ENCODE peak calls at places on chromosomes 1 and 21, in nine cellular contexts. N, H, O, K, Z, C, Y, V and F are unnamed samples.

GRCh38 chr1:79259390-79260336 is 253.1 kb upstream of the ADGRL4 start:
- DNase-seq in N (no peak), H (no peak), O (no peak), K (no peak), Z (peak; percentile 29), C (no peak), Y (no peak), V (peak; percentile 67), F (no peak)

GRCh38 chr1:155226188-155226909 is 17.9 kb downstream of the MTX1 start:
- DNase-seq in N (peak; percentile 63), H (peak; percentile 96), O (peak; percentile 84), K (peak; percentile 69), Z (peak; percentile 81), C (peak; percentile 94), Y (peak; percentile 84), V (peak; percentile 87), F (peak; percentile 62)

GRCh38 chr1:155910621-155911121 is 478 bp downstream of the RIT1 start:
- DNase-seq in N (peak; percentile 33), H (no peak), O (peak; percentile 9), K (no peak), Z (peak; percentile 56), C (no peak), Y (peak; percentile 29), V (peak; percentile 37), F (no peak)

GRCh38 chr1:196152086-196152485 is 456.2 kb downstream of the KCNT2 start:
- DNase-seq in N (no peak), H (no peak), O (no peak), K (no peak), Z (peak; percentile 6), C (no peak), Y (peak; percentile 35), V (no peak), F (no peak)

GRCh38 chr1:194802572-194802971 is 1616.2 kb upstream of the B3GALT2 start:
- DNase-seq in N (no peak), H (no peak), O (no peak), K (no peak), Z (no peak), C (no peak), Y (no peak), V (no peak), F (no peak)

GRCh38 chr1:230735447-230735846 is 11.7 kb upstream of the CAPN9 start:
- DNase-seq in N (no peak), H (no peak), O (no peak), K (no peak), Z (peak; percentile 81), C (no peak), Y (peak; percentile 46), V (no peak), F (no peak)

GRCh38 chr1:246108278-246108925 is 398.7 kb downstream of the SMYD3 start:
- DNase-seq in N (no peak), H (no peak), O (no peak), K (no peak), Z (peak; percentile 8), C (no peak), Y (no peak), V (no peak), F (no peak)

GRCh38 chr1:2021550-2021949 is 2.4 kb downstream of the GABRD start:
- DNase-seq in N (no peak), H (no peak), O (no peak), K (no peak), Z (no peak), C (no peak), Y (no peak), V (no peak), F (no peak)

GRCh38 chr1:40385437-40386310 is 12.1 kb downstream of the SMAP2 start:
- DNase-seq in N (no peak), H (peak; percentile 59), O (peak; percentile 91), K (no peak), Z (no peak), C (peak; percentile 77), Y (no peak), V (peak; percentile 34), F (peak; percentile 66)

GRCh38 chr1:151984313-151984956 is 9.2 kb downstream of the S100A10 start:
- DNase-seq in N (no peak), H (no peak), O (no peak), K (no peak), Z (no peak), C (no peak), Y (no peak), V (no peak), F (no peak)

GRCh38 chr1:95094923-95095322 is 22.2 kb upstream of the ALG14 start:
- DNase-seq in N (no peak), H (no peak), O (no peak), K (no peak), Z (no peak), C (no peak), Y (no peak), V (no peak), F (no peak)

GRCh38 chr1:95096218-95096841 is 20.8 kb upstream of the TLCD4 start:
- DNase-seq in N (no peak), H (no peak), O (no peak), K (no peak), Z (no peak), C (no peak), Y (no peak), V (no peak), F (no peak)

GRCh38 chr1:95097426-95097825 is 19.7 kb upstream of the TLCD4 start:
- DNase-seq in N (no peak), H (no peak), O (no peak), K (no peak), Z (no peak), C (no peak), Y (no peak), V (no peak), F (no peak)

GRCh38 chr1:95095833-95096217 is 21.3 kb upstream of the TLCD4 start:
- DNase-seq in N (no peak), H (no peak), O (no peak), K (no peak), Z (no peak), C (no peak), Y (no peak), V (no peak), F (no peak)

DNA sequence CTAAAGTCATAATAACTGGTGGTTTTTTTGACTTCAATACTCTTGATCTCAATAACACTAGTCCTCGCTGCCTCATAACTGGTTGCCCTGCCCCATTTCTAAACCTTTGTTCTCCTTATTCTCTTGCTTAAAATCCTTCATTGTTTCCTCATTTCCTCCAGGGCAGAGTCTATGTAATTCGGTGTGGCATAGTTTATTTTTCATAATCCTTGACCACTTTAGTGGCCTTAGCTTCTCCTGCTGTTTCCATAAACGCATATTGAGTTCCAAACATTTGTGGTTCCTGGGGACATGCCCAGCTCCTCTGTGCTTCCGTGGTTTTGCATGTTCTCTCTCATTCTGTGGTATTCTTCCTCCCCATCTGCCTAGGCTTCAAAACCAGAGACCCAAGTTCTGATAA is 19.0 kb upstream of the TLCD4 start:
- DNase-seq in N (no peak), H (no peak), O (no peak), K (no peak), Z (no peak), C (no peak), Y (no peak), V (peak; percentile 44), F (no peak)
- H3K4me1 ChIP-seq in N (no peaks in the 10 kb centered on the region), H (no peaks in the 10 kb centered on the region), O (no peaks in the 10 kb centered on the region), K (no peaks in the 10 kb centered on the region), Z (no peaks in the 10 kb centered on the region), C (no peaks in the 10 kb centered on the region), Y (peaks cover 2% of the 10 kb centered on the region), V (no peaks in the 10 kb centered on the region), F (no peaks in the 10 kb centered on the region)

GRCh38 chr21:46661211-46661625 is 25.7 kb downstream of the PRMT2 start:
- DNase-seq in N (peak; percentile 54), H (peak; percentile 76), O (peak; percentile 41), K (peak; percentile 65), Z (peak; percentile 69), C (peak; percentile 78), Y (peak; percentile 54), V (peak; percentile 91), F (no peak)

GRCh38 chr21:46661627-46662366 is 26.3 kb downstream of the PRMT2 start:
- DNase-seq in N (no peak), H (no peak), O (peak; percentile 8), K (no peak), Z (no peak), C (no peak), Y (no peak), V (no peak), F (no peak)

GRCh38 chr21:46660505-46660904 is 25.0 kb downstream of the PRMT2 start:
- DNase-seq in N (no peak), H (no peak), O (no peak), K (no peak), Z (no peak), C (no peak), Y (no peak), V (no peak), F (no peak)

GRCh38 chr21:46655230-46655629 is 19.8 kb downstream of the PRMT2 start:
- DNase-seq in N (no peak), H (no peak), O (no peak), K (no peak), Z (no peak), C (no peak), Y (no peak), V (no peak), F (no peak)

GRCh38 chr21:46656820-46657219 is 21.3 kb downstream of the PRMT2 start:
- DNase-seq in N (no peak), H (no peak), O (no peak), K (no peak), Z (no peak), C (no peak), Y (no peak), V (no peak), F (no peak)
- H3K36me3 ChIP-seq in N (peaks cover 80% of the 10 kb centered on the region), H (peaks cover 47% of the 10 kb centered on the region), O (peaks cover 69% of the 10 kb centered on the region), K (peaks cover 87% of the 10 kb centered on the region), Z (peaks cover 13% of the 10 kb centered on the region), C (peaks cover 40% of the 10 kb centered on the region), Y (peaks cover 8% of the 10 kb centered on the region), V (peaks cover 32% of the 10 kb centered on the region), F (peaks cover 62% of the 10 kb centered on the region)

GRCh38 chr1:111515291-111516007 is 12.0 kb upstream of the ADORA3 start:
- DNase-seq in N (peak; percentile 93), H (no peak), O (no peak), K (peak; percentile 79), Z (no peak), C (no peak), Y (no peak), V (peak; percentile 65), F (no peak)
- H3K4me3 ChIP-seq in N (peak overlapping the region; percentile 51), H (peak overlapping the region; percentile 58), O (no peak overlapping the region), K (peak overlapping the region; percentile 21), Z (no peak overlapping the region), C (peak overlapping the region; percentile 57), Y (peak overlapping the region; percentile 16), V (no peak overlapping the region), F (peak overlapping the region; percentile 36)

GRCh38 chr1:159921251-159921650 is 4.1 kb downstream of the TAGLN2 start:
- DNase-seq in N (no peak), H (no peak), O (no peak), K (no peak), Z (no peak), C (no peak), Y (no peak), V (no peak), F (no peak)

GRCh38 chr1:159923203-159924024 is 1.9 kb downstream of the TAGLN2 start:
- DNase-seq in N (peak; percentile 92), H (peak; percentile 81), O (peak; percentile 91), K (peak; percentile 84), Z (peak; percentile 87), C (peak; percentile 69), Y (peak; percentile 94), V (peak; percentile 92), F (peak; percentile 91)

GRCh38 chr1:159920651-159921050 is 4.7 kb downstream of the TAGLN2 start:
- DNase-seq in N (no peak), H (no peak), O (no peak), K (no peak), Z (no peak), C (no peak), Y (no peak), V (no peak), F (no peak)

GRCh38 chr1:159922499-159923202 is 2.7 kb downstream of the TAGLN2 start:
- DNase-seq in N (peak; percentile 87), H (no peak), O (no peak), K (peak; percentile 78), Z (peak; percentile 55), C (no peak), Y (peak; percentile 69), V (peak; percentile 67), F (no peak)

GRCh38 chr1:159921700-159922498 is 3.4 kb downstream of the TAGLN2 start:
- DNase-seq in N (peak; percentile 46), H (no peak), O (peak; percentile 38), K (peak; percentile 41), Z (no peak), C (no peak), Y (no peak), V (peak; percentile 59), F (peak; percentile 27)
- H3K4me1 ChIP-seq in N (peaks cover 47% of the 10 kb centered on the region), H (peaks cover 40% of the 10 kb centered on the region), O (peaks cover 48% of the 10 kb centered on the region), K (peaks cover 59% of the 10 kb centered on the region), Z (peaks cover 28% of the 10 kb centered on the region), C (peaks cover 43% of the 10 kb centered on the region), Y (no peaks in the 10 kb centered on the region), V (peaks cover 9% of the 10 kb centered on the region), F (peaks cover 33% of the 10 kb centered on the region)